ENCODE peak calls at places on chromosomes 13 and 19, in nine cellular contexts. X is amniotic stem cell; U is activated CD8-positive, alpha-beta T cell treated with anti-CD3 and anti-CD28 coated beads for 36 hours; Q is OCI-LY7; A is activated effector memory CD4-positive, alpha-beta T cell treated with Interleukin-2 at 50 U/mL for 16 hours; B is cerebellar nuclear complex; O is iPS-NIHi11; Z is PC-3; C is COR-L47. J is an unnamed sample.

GRCh38 chr13:93145199-93145598 is 81.4 kb upstream of the GPC6 start:
- DNase-seq in Z (no peak), C (no peak), U (no peak), B (no peak), X (no peak), Q (no peak), A (no peak), O (no peak), J (no peak)

GRCh38 chr19:49403404-49404187 is 15.5 kb downstream of the KASH5 start:
- DNase-seq in X (no peak), Z (peak), C (peak), A (no peak), B (no peak), Q (peak), O (peak), U (peak), J (no peak)

GRCh38 chr13:65292488-65292901 is 1937.6 kb downstream of the PCDH9 start:
- DNase-seq in U (no peak), A (no peak), Z (peak), C (peak), X (peak), O (no peak), B (no peak), Q (no peak), J (peak)

GRCh38 chr19:4709440-4710280 is 14.0 kb downstream of the DPP9 start:
- DNase-seq in O (no peak), X (no peak), U (peak), A (no peak), C (no peak), Q (no peak), B (no peak), Z (no peak), J (no peak)

GRCh38 chr19:38452430-38453366 is 19.2 kb downstream of the RYR1 start:
- DNase-seq in X (no peak), C (no peak), A (no peak), U (peak), B (no peak), O (peak), Z (peak), Q (peak), J (no peak)

GRCh38 chr13:111335263-111335662 is 14.8 kb downstream of the TEX29 start:
- DNase-seq in Q (no peak), A (no peak), O (no peak), B (no peak), C (no peak), X (no peak), U (no peak), Z (no peak), J (no peak)

GRCh38 chr13:49669735-49670309 is 21.5 kb downstream of the EBPL start:
- DNase-seq in A (no peak), Z (peak), U (peak), O (peak), B (no peak), C (peak), X (peak), Q (peak), J (no peak)

GRCh38 chr13:32426191-32426980 is 1.5 kb downstream of the N4BP2L1 start:
- DNase-seq in X (no peak), B (no peak), Z (no peak), U (peak), Q (peak), C (no peak), O (no peak), A (peak), J (no peak)

GRCh38 chr19:42068756-42069571 is 1.0 kb downstream of the GRIK5 start:
- DNase-seq in C (peak), A (no peak), B (no peak), O (peak), X (no peak), Q (no peak), Z (no peak), U (no peak), J (no peak)

GRCh38 chr19:40682431-40682964 is 8.0 kb downstream of the NUMBL start:
- DNase-seq in Z (no peak), Q (no peak), U (no peak), X (no peak), C (no peak), B (no peak), A (no peak), O (no peak), J (no peak)

GRCh38 chr13:20053016-20053415 is 94.5 kb downstream of the ZMYM2 start:
- DNase-seq in A (no peak), B (no peak), Q (no peak), Z (no peak), X (no peak), O (no peak), U (no peak), C (no peak), J (no peak)

GRCh38 chr13:45811891-45812583 is 39.5 kb downstream of the SIAH3 start:
- DNase-seq in X (no peak), B (no peak), C (no peak), Z (peak), Q (no peak), U (no peak), O (no peak), A (no peak), J (no peak)

GRCh38 chr19:27776020-27776419 is 1436.9 kb downstream of the UQCRFS1 start:
- DNase-seq in Z (peak), A (no peak), C (no peak), Q (peak), X (no peak), O (no peak), U (peak), B (no peak), J (no peak)

GRCh38 chr19:42480335-42481095 is 37.8 kb upstream of the CXCL17 start:
- DNase-seq in B (no peak), A (peak), U (peak), C (no peak), X (peak), O (no peak), Q (no peak), Z (peak), J (no peak)

GRCh38 chr13:29815336-29815735 is 35.1 kb downstream of the UBL3 start:
- DNase-seq in Z (no peak), A (no peak), B (no peak), C (no peak), O (no peak), Q (no peak), U (no peak), X (no peak), J (no peak)

GRCh38 chr13:50745542-50745941 is 98.0 kb downstream of the DLEU7 start:
- DNase-seq in Q (no peak), C (no peak), X (no peak), Z (peak), O (no peak), B (no peak), A (no peak), U (no peak), J (no peak)

J was measured in HS-5.